ENCODE peak calls at places on chromosomes 12 and 14, in ten cellular contexts. K, D, E, Z, G, F, A, W, L and Q are unnamed samples.

GRCh38 chr14:21749306-21749868 is 75.8 kb upstream of the OR4E1 start:
- DNase-seq in K (no peak), D (no peak), E (no peak), Z (no peak), G (no peak), F (no peak), A (no peak), W (no peak), L (no peak), Q (no peak)

GRCh38 chr14:105065280-105066228 is at the start of gene GPR132:
- DNase-seq in K (peak; percentile 76), D (no peak), E (no peak), Z (no peak), G (peak; percentile 69), F (no peak), A (no peak), W (peak; percentile 90), L (no peak), Q (no peak)

GRCh38 chr12:3545121-3545796 is 54.3 kb downstream of the PRMT8 start:
- DNase-seq in K (no peak), D (no peak), E (no peak), Z (no peak), G (no peak), F (no peak), A (no peak), W (no peak), L (no peak), Q (no peak)

GRCh38 chr14:42027271-42027670 is 420.6 kb downstream of the LRFN5 start:
- DNase-seq in K (no peak), D (peak; percentile 0), E (no peak), Z (no peak), G (no peak), F (no peak), A (no peak), W (no peak), L (no peak), Q (no peak)

GRCh38 chr14:37384870-37385596 is 187.3 kb downstream of the MIPOL1 start:
- DNase-seq in K (no peak), D (no peak), E (no peak), Z (no peak), G (no peak), F (no peak), A (peak; percentile 80), W (no peak), L (no peak), Q (no peak)

GRCh38 chr12:4143909-4144308 is 129.7 kb upstream of the CCND2 start:
- DNase-seq in K (no peak), D (no peak), E (no peak), Z (no peak), G (no peak), F (no peak), A (no peak), W (no peak), L (no peak), Q (no peak)

GRCh38 chr14:73567951-73568885 is 795 bp upstream of the ACOT2 start:
- DNase-seq in K (no peak), D (peak; percentile 61), E (peak; percentile 33), Z (no peak), G (no peak), F (no peak), A (peak; percentile 17), W (no peak), L (no peak), Q (peak; percentile 20)

GRCh38 chr14:67186789-67187188 is 2.5 kb upstream of the GARIN2 start:
- DNase-seq in K (no peak), D (peak; percentile 15), E (no peak), Z (no peak), G (no peak), F (no peak), A (no peak), W (no peak), L (peak; percentile 7), Q (no peak)

GRCh38 chr12:68007466-68007865 is 18.2 kb downstream of the IFNG-AS1 start:
- DNase-seq in K (no peak), D (peak; percentile 64), E (peak; percentile 76), Z (no peak), G (no peak), F (no peak), A (no peak), W (no peak), L (no peak), Q (peak; percentile 17)

GRCh38 chr12:117098361-117099217 is 627 bp downstream of the TESC start:
- DNase-seq in K (peak; percentile 54), D (no peak), E (no peak), Z (peak; percentile 20), G (no peak), F (no peak), A (no peak), W (no peak), L (no peak), Q (no peak)

GRCh38 chr12:96136720-96137378 is 57.3 kb upstream of the ELK3 start:
- DNase-seq in K (no peak), D (peak; percentile 53), E (no peak), Z (no peak), G (no peak), F (no peak), A (no peak), W (no peak), L (peak; percentile 50), Q (no peak)

GRCh38 chr12:55492078-55492477 is at the start of gene OR6C68:
- DNase-seq in K (no peak), D (no peak), E (no peak), Z (no peak), G (no peak), F (no peak), A (no peak), W (no peak), L (no peak), Q (no peak)

GRCh38 chr12:82474798-82475184 is 116.5 kb downstream of the METTL25 start:
- DNase-seq in K (no peak), D (no peak), E (peak; percentile 10), Z (no peak), G (no peak), F (no peak), A (no peak), W (no peak), L (no peak), Q (no peak)

GRCh38 chr12:104057771-104058197 is 6.5 kb upstream of the HCFC2 start:
- DNase-seq in K (no peak), D (peak; percentile 31), E (no peak), Z (no peak), G (no peak), F (peak; percentile 36), A (peak; percentile 17), W (no peak), L (peak; percentile 27), Q (peak; percentile 49)

GRCh38 chr14:68306934-68307758 is 485.7 kb downstream of the ZFP36L1 start:
- DNase-seq in K (no peak), D (peak; percentile 39), E (peak; percentile 40), Z (no peak), G (no peak), F (no peak), A (peak; percentile 74), W (no peak), L (no peak), Q (no peak)

GRCh38 chr12:98504368-98504617 is 11.1 kb upstream of the TMPO start:
- DNase-seq in K (no peak), D (no peak), E (no peak), Z (no peak), G (no peak), F (no peak), A (no peak), W (no peak), L (no peak), Q (no peak)

GRCh38 chr12:106583578-106584103 is 837 bp downstream of the RFX4 start:
- DNase-seq in K (no peak), D (peak; percentile 25), E (peak; percentile 21), Z (peak; percentile 74), G (no peak), F (no peak), A (no peak), W (no peak), L (no peak), Q (peak; percentile 17)

GRCh38 chr12:67358686-67359374 is 89.7 kb downstream of the CAND1 start:
- DNase-seq in K (no peak), D (peak; percentile 96), E (peak; percentile 99), Z (no peak), G (no peak), F (no peak), A (no peak), W (no peak), L (peak; percentile 87), Q (peak; percentile 85)

GRCh38 chr12:9756174-9756573 is 4.5 kb downstream of the CD69 start:
- DNase-seq in K (no peak), D (no peak), E (no peak), Z (no peak), G (no peak), F (no peak), A (no peak), W (no peak), L (no peak), Q (no peak)

GRCh38 chr12:71639341-71639760 is 24.3 kb downstream of the ZFC3H1 start:
- DNase-seq in K (no peak), D (no peak), E (no peak), Z (no peak), G (peak; percentile 46), F (no peak), A (peak; percentile 7), W (no peak), L (peak; percentile 31), Q (no peak)

GRCh38 chr12:131460516-131460915 is 250.4 kb upstream of the SFSWAP start:
- DNase-seq in K (no peak), D (no peak), E (no peak), Z (no peak), G (peak; percentile 51), F (no peak), A (no peak), W (no peak), L (no peak), Q (no peak)

GRCh38 chr12:54865683-54866324 is 11.5 kb downstream of the MUCL1 start:
- DNase-seq in K (no peak), D (no peak), E (no peak), Z (no peak), G (no peak), F (no peak), A (no peak), W (no peak), L (no peak), Q (no peak)

GRCh38 chr14:96299441-96299840 is 43.4 kb downstream of the BDKRB1 start:
- DNase-seq in K (no peak), D (no peak), E (no peak), Z (no peak), G (peak; percentile 27), F (no peak), A (no peak), W (no peak), L (no peak), Q (no peak)

GRCh38 chr12:1186298-1186697 is 195.3 kb downstream of the ERC1 start:
- DNase-seq in K (no peak), D (no peak), E (no peak), Z (no peak), G (no peak), F (no peak), A (no peak), W (no peak), L (no peak), Q (no peak)

GRCh38 chr12:106019130-106019529 is 119.6 kb downstream of the NUAK1 start:
- DNase-seq in K (no peak), D (no peak), E (no peak), Z (no peak), G (no peak), F (no peak), A (no peak), W (no peak), L (no peak), Q (no peak)

GRCh38 chr14:89291351-89291940 is 125.6 kb downstream of the FOXN3 start:
- DNase-seq in K (no peak), D (no peak), E (no peak), Z (no peak), G (no peak), F (no peak), A (no peak), W (no peak), L (no peak), Q (no peak)

GRCh38 chr14:72104011-72104613 is 171.9 kb downstream of the RGS6 start:
- DNase-seq in K (no peak), D (no peak), E (no peak), Z (peak; percentile 58), G (no peak), F (no peak), A (no peak), W (no peak), L (peak; percentile 1), Q (peak; percentile 13)

GRCh38 chr12:125518074-125518473 is 452.8 kb downstream of the AACS start:
- DNase-seq in K (no peak), D (no peak), E (no peak), Z (peak; percentile 67), G (no peak), F (no peak), A (no peak), W (no peak), L (no peak), Q (no peak)